ENCODE peak calls at places on chromosome 19, in four cellular contexts. P is CD4-positive, CD25-positive, alpha-beta regulatory T cell; C is RWPE1; Y is endothelial cell of umbilical vein. B is an unnamed sample.

GRCh38 chr19:48310227-48310626 is 15.1 kb upstream of the EMP3 start:
- DNase-seq in Y (peak; percentile 90), C (no peak), P (no peak), B (no peak)

GRCh38 chr19:6214881-6215541 is 64.8 kb downstream of the MLLT1 start:
- DNase-seq in P (no peak), Y (no peak), C (no peak), B (no peak)

GRCh38 chr19:10568444-10568825 is 344 bp downstream of the CDKN2D start:
- DNase-seq in P (peak; percentile 69), Y (no peak), C (no peak), B (no peak)

GRCh38 chr19:4390017-4390861 is 10.1 kb downstream of the SH3GL1 start:
- DNase-seq in Y (peak; percentile 85), P (no peak), C (no peak), B (no peak)

GRCh38 chr19:5891572-5891937 is 12.0 kb downstream of the NDUFA11 start:
- DNase-seq in P (no peak), C (no peak), Y (no peak), B (no peak)

GRCh38 chr19:28619842-28620429 is 593.0 kb downstream of the UQCRFS1 start:
- DNase-seq in Y (no peak), C (no peak), P (no peak), B (no peak)

GRCh38 chr19:4015705-4016402 is 8.3 kb downstream of the PIAS4 start:
- DNase-seq in P (no peak), C (no peak), Y (no peak), B (no peak)

GRCh38 chr19:8304841-8305621 is 3.1 kb downstream of the CD320 start:
- DNase-seq in P (no peak), C (no peak), Y (no peak), B (peak; percentile 34)

GRCh38 chr19:11047856-11048255 is 41.4 kb upstream of the LDLR start:
- DNase-seq in Y (no peak), C (no peak), P (no peak), B (no peak)

GRCh38 chr19:2186071-2186846 is 22.5 kb downstream of the DOT1L start:
- DNase-seq in P (no peak), C (no peak), Y (peak; percentile 84), B (no peak)

GRCh38 chr19:47389150-47389556 is 30.2 kb downstream of the MEIS3 start:
- DNase-seq in Y (no peak), C (no peak), P (peak; percentile 6), B (no peak)

GRCh38 chr19:36821758-36822157 is 16.4 kb downstream of the ZNF790 start:
- DNase-seq in Y (no peak), P (no peak), C (no peak), B (no peak)

GRCh38 chr19:3133793-3134116 is 2.1 kb upstream of the GNA15 start:
- DNase-seq in P (no peak), C (no peak), Y (no peak), B (no peak)

GRCh38 chr19:46133777-46134231 is 9.3 kb upstream of the IGFL3 start:
- DNase-seq in Y (peak; percentile 14), P (no peak), C (no peak), B (no peak)

GRCh38 chr19:7618366-7618765 is 11.0 kb downstream of the XAB2 start:
- DNase-seq in C (no peak), Y (no peak), P (no peak), B (no peak)

GRCh38 chr19:10279737-10280442 is 6.9 kb upstream of the ICAM4 start:
- DNase-seq in C (no peak), Y (no peak), P (no peak), B (no peak)

GRCh38 chr19:13824703-13825102 is 29.5 kb downstream of the ZSWIM4 start:
- DNase-seq in P (no peak), C (no peak), Y (no peak), B (no peak)

GRCh38 chr19:13823901-13824300 is 28.7 kb downstream of the ZSWIM4 start:
- DNase-seq in P (no peak), C (no peak), Y (no peak), B (no peak)

GRCh38 chr19:13823256-13823655 is 28.0 kb downstream of the ZSWIM4 start:
- DNase-seq in C (no peak), Y (no peak), P (no peak), B (no peak)

GRCh38 chr19:13819242-13819641 is 24.0 kb downstream of the ZSWIM4 start:
- DNase-seq in P (no peak), Y (no peak), C (no peak), B (no peak)

GRCh38 chr19:13821292-13821691 is 26.0 kb downstream of the ZSWIM4 start:
- DNase-seq in Y (no peak), C (no peak), P (no peak), B (no peak)
- H3K27ac ChIP-seq in Y (no peak overlapping the region), C (peak overlapping the region; percentile 54), P (no peak overlapping the region), B (no peak overlapping the region)

GRCh38 chr19:18399008-18399407 is 1.6 kb upstream of the LRRC25 start:
- DNase-seq in P (no peak), Y (no peak), C (no peak), B (no peak)
- H3K27ac ChIP-seq in P (no peak overlapping the region), Y (no peak overlapping the region), C (peak overlapping the region; percentile 64), B (no peak overlapping the region)

GRCh38 chr19:1070576-1070930 is 3.6 kb downstream of the ARHGAP45 start:
- DNase-seq in Y (no peak), P (no peak), C (no peak), B (no peak)

GRCh38 chr19:1067341-1068103 is 555 bp downstream of the ARHGAP45 start:
- DNase-seq in Y (no peak), C (no peak), P (no peak), B (peak; percentile 87)

GRCh38 chr19:1070931-1071791 is 4.2 kb downstream of the ARHGAP45 start:
- DNase-seq in Y (no peak), C (no peak), P (no peak), B (no peak)

GRCh38 chr19:1068111-1069001 is 1.4 kb downstream of the ARHGAP45 start:
- DNase-seq in P (peak; percentile 91), Y (no peak), C (no peak), B (peak; percentile 62)

GRCh38 chr19:1069009-1069779 is 2.2 kb downstream of the ARHGAP45 start:
- DNase-seq in C (no peak), P (peak; percentile 95), Y (peak; percentile 29), B (peak; percentile 78)
- H3K27ac ChIP-seq in C (no peak overlapping the region), P (peak overlapping the region; percentile 96), Y (no peak overlapping the region), B (peak overlapping the region; percentile 99)

DNA sequence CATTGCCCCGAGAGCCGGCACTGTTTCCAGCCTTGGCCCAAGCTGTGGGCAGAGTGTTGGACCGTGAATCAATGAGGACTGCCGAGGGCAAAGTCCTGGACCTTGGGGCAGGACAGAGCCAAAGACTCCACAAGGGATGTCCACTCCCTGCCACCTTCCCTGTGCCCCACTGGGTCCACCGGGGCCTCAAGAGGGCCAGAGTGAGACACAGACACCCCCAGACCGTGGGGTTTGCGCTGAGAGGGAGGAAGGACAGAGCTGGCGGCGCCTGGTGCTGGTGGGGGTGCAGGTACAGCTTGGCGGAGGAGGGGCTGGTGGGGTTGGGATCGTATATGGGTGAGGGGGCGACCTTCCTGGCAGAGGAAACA is 11.8 kb downstream of the MAST3 start:
- DNase-seq in Y (no peak), P (no peak), C (no peak), B (no peak)
- H3K27ac ChIP-seq in Y (no peak overlapping the region), P (peak overlapping the region; percentile 55), C (peak overlapping the region; percentile 63), B (peak overlapping the region; percentile 85)

GRCh38 chr19:54448774-54449700 is at the start of gene LENG8:
- DNase-seq in C (peak; percentile 97), P (peak; percentile 99), Y (peak; percentile 99), B (peak; percentile 99)

GRCh38 chr19:54451997-54452396 is 3.0 kb downstream of the LENG8 start:
- DNase-seq in C (no peak), P (no peak), Y (no peak), B (no peak)

GRCh38 chr19:54451331-54451871 is 2.4 kb downstream of the LENG8 start:
- DNase-seq in P (no peak), C (no peak), Y (no peak), B (no peak)

GRCh38 chr19:54448037-54448773 is 794 bp upstream of the LENG8 start:
- DNase-seq in C (no peak), Y (peak; percentile 75), P (peak; percentile 43), B (peak; percentile 39)

DNA sequence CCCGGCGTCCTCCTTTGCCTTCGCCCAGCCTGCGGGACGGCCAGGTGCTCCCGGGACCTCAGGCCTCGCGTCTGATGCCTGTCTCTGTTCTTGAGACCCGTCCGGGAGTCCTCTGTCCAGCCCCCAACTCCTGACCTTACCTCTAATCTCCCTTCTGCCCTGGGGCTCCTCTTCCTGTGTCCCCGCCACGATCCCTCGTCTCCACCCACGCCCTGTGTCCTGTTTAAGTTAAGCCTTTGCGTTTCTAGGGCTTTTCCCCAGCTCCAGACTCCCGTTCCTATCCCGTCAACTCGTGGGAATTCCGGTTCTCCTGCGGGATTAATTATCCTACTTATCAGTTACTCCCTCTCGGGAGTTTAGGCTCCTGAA is 686 bp downstream of the LENG8 start:
- DNase-seq in P (no peak), C (no peak), Y (no peak), B (no peak)
- H3K27ac ChIP-seq in P (peak overlapping the region; percentile 97), C (peak overlapping the region; percentile 92), Y (peak overlapping the region; percentile 87), B (peak overlapping the region; percentile 94)

DNA sequence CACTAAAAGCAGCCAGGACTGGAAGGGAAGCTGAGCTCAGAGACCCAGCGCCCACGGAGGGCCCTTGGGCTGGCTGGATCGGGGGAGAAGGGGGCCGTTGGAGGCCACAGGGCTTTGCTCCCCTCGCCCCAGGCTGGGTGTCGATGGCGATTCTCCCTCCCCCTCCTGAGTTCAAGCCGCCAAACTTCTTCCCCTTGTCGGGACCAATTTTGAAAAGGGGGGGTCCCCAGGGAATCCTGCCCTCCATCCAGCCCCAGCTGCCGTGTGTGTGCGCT is 61.2 kb downstream of the COLGALT1 start:
- DNase-seq in C (no peak), P (no peak), Y (no peak), B (no peak)
- H3K27ac ChIP-seq in C (no peak overlapping the region), P (no peak overlapping the region), Y (no peak overlapping the region), B (no peak overlapping the region)

DNA sequence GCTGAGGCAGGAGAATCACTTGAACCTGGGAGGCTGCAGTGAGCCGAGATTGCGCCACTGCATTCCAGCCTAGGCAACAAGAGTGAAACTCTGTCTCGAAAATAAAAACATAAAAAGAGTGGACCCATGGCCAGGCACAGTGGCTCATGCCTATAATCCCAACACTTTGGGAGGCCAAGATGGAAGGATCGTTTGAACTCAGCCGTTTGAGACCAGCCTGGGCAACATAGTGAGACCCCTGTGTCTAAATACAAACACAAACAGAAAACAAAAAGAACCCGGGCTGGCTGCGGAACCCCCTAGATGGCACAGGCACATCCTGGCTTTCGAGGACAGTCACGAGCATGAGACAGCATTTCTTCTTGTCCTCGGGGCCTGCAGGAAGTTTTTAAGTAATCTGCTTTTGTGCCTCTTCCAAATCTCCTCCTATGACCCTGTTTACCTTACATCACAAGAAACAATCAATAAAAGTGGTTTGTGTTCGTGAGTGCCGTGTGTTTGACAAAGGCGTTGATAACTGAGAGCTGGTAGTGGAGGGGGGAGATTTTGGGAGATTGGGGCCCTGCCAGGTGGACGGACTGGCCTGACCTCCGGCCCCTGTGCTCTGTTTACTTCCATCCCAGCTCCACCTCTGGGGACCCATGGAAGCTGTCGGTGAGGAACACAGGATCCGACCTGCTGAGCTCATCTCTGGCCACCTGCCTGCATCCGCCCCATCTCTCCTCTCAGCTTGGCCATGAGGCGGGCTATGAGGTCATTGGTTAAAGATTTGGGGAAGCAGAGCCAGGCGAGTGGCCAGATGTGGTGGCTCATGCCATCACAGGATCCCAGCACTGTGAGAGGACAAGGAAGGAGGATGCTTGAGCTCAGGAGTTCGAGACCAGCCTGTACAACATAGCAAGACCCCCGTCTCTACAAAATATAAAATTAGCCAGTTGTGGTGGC is 5.9 kb upstream of the GDF15 start:
- DNase-seq in C (peak; percentile 50), P (no peak), Y (no peak), B (no peak)
- H3K27ac ChIP-seq in C (peak overlapping the region; percentile 75), P (no peak overlapping the region), Y (no peak overlapping the region), B (no peak overlapping the region)